ENCODE peak calls at places on chromosomes 1 and 21, in eight cellular contexts. Y is A549, S is heart left ventricle, V is transverse colon, G is gastrocnemius medialis, H is right lobe of liver, I is breast epithelium, T is tibial nerve. W is an unnamed sample.
A peak's percentile ranks its signal among the peaks of the same experiment; 100 is the strongest.

GRCh38 chr1:176241385-176242015 is 34.4 kb upstream of the COP1 start:
- DNase-seq in Y (peak; percentile 83), S (no peak), V (no peak), G (no peak), H (no peak), I (no peak), T (no peak), W (no peak)

GRCh38 chr1:183630748-183631147 is 4.8 kb downstream of the ARPC5 start:
- DNase-seq in Y (no peak), S (no peak), V (no peak), G (no peak), H (no peak), I (no peak), T (no peak), W (no peak)

GRCh38 chr21:42633858-42634257 is 19.6 kb upstream of the PDE9A start:
- DNase-seq in Y (no peak), S (no peak), V (peak; percentile 4), G (no peak), H (peak; percentile 33), I (peak; percentile 48), T (no peak), W (no peak)

GRCh38 chr1:35115459-35116383 is 36.5 kb downstream of the ZMYM1 start:
- DNase-seq in Y (no peak), S (no peak), V (no peak), G (no peak), H (no peak), I (no peak), T (no peak), W (no peak)

GRCh38 chr1:109370712-109371270 is 26.9 kb downstream of the SORT1 start:
- DNase-seq in Y (no peak), S (no peak), V (no peak), G (peak; percentile 31), H (no peak), I (no peak), T (no peak), W (no peak)

GRCh38 chr1:9311489-9311888 is 18.8 kb downstream of the SPSB1 start:
- DNase-seq in Y (no peak), S (no peak), V (no peak), G (no peak), H (no peak), I (no peak), T (no peak), W (no peak)

GRCh38 chr21:36400719-36401118 is 15.5 kb downstream of the CHAF1B start:
- DNase-seq in Y (no peak), S (no peak), V (no peak), G (no peak), H (no peak), I (no peak), T (no peak), W (no peak)

GRCh38 chr1:66778266-66778665 is 22.8 kb downstream of the INSL5 start:
- DNase-seq in Y (no peak), S (no peak), V (no peak), G (no peak), H (no peak), I (no peak), T (no peak), W (no peak)

GRCh38 chr1:229920683-229921082 is 146.4 kb upstream of the GALNT2 start:
- DNase-seq in Y (no peak), S (no peak), V (no peak), G (no peak), H (no peak), I (no peak), T (no peak), W (no peak)

GRCh38 chr21:45323487-45324380 is 36.0 kb upstream of the POFUT2 start:
- DNase-seq in Y (no peak), S (no peak), V (no peak), G (no peak), H (peak; percentile 36), I (no peak), T (no peak), W (no peak)

GRCh38 chr1:22749919-22750670 is 39.5 kb downstream of the EPHB2 start:
- DNase-seq in Y (peak; percentile 88), S (no peak), V (peak; percentile 37), G (no peak), H (no peak), I (no peak), T (no peak), W (no peak)

GRCh38 chr21:43006874-43007208 is 32.5 kb downstream of the PKNOX1 start:
- DNase-seq in Y (no peak), S (no peak), V (no peak), G (no peak), H (no peak), I (no peak), T (no peak), W (no peak)

GRCh38 chr1:115067460-115067859 is 21.8 kb downstream of the TSPAN2 start:
- DNase-seq in Y (no peak), S (no peak), V (no peak), G (no peak), H (no peak), I (no peak), T (no peak), W (no peak)

GRCh38 chr1:58398714-58399113 is 147.8 kb downstream of the OMA1 start:
- DNase-seq in Y (no peak), S (no peak), V (no peak), G (no peak), H (no peak), I (no peak), T (no peak), W (no peak)

GRCh38 chr21:43973634-43973955 is 38.5 kb upstream of the TRAPPC10 start:
- DNase-seq in Y (no peak), S (no peak), V (no peak), G (no peak), H (no peak), I (no peak), T (no peak), W (no peak)

GRCh38 chr1:110606784-110607662 is 865 bp upstream of the KCNA2 start:
- DNase-seq in Y (no peak), S (no peak), V (peak; percentile 11), G (no peak), H (no peak), I (no peak), T (no peak), W (no peak)

GRCh38 chr1:114103992-114104391 is 49.7 kb downstream of the SYT6 start:
- DNase-seq in Y (no peak), S (no peak), V (no peak), G (peak; percentile 21), H (no peak), I (no peak), T (no peak), W (no peak)

GRCh38 chr1:175845985-175846384 is 102.6 kb upstream of the TNR start:
- DNase-seq in Y (no peak), S (no peak), V (no peak), G (no peak), H (no peak), I (no peak), T (no peak), W (no peak)

GRCh38 chr1:21052034-21052433 is 124.7 kb downstream of the EIF4G3 start:
- DNase-seq in Y (no peak), S (no peak), V (no peak), G (no peak), H (no peak), I (no peak), T (no peak), W (no peak)

GRCh38 chr1:21050031-21050430 is 126.7 kb downstream of the EIF4G3 start:
- DNase-seq in Y (no peak), S (no peak), V (no peak), G (no peak), H (no peak), I (no peak), T (no peak), W (no peak)

GRCh38 chr1:21048462-21048861 is 128.2 kb downstream of the EIF4G3 start:
- DNase-seq in Y (no peak), S (no peak), V (no peak), G (no peak), H (no peak), I (no peak), T (no peak), W (no peak)

GRCh38 chr1:21046132-21046531 is 130.6 kb downstream of the EIF4G3 start:
- DNase-seq in Y (no peak), S (no peak), V (no peak), G (no peak), H (no peak), I (no peak), T (no peak), W (no peak)

GRCh38 chr1:21051177-21051576 is 125.5 kb downstream of the EIF4G3 start:
- DNase-seq in Y (no peak), S (no peak), V (no peak), G (no peak), H (no peak), I (no peak), T (no peak), W (no peak)
- H3K27ac ChIP-seq in Y (no peak overlapping the region), S (no peak overlapping the region), V (no peak overlapping the region), G (no peak overlapping the region), H (no peak overlapping the region), I (no peak overlapping the region), T (no peak overlapping the region), W (no peak overlapping the region)

GRCh38 chr1:151401125-151401788 is 1.9 kb downstream of the PSMB4 start:
- DNase-seq in Y (no peak), S (no peak), V (no peak), G (no peak), H (no peak), I (no peak), T (no peak), W (no peak)
- TF ChIP-seq POLR2A in Y (no peak), S (no peak), V (no peak), G (no peak), H (no peak), I (no peak), T (no peak), W (no peak)

DNA sequence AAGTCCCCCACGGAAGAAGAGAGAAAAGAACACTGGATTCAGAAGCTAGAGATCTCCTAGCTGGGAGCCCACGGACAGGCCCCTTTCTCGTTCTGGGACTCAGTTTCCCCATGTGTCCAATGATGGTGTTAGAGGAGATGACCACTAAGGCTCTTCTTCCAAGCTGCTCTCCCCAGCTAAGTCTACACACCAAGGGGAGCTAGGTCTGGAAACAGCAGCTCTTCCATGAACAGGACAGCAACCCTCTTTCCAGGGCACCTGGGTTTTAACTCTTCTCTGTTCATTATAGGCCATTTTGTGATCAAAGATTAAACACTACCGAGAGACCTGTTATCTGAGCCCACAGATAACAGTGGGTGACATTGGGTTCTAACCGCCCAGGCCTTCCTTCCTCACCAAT is 85.8 kb downstream of the MRPL37 start:
- DNase-seq in Y (no peak), S (no peak), V (no peak), G (no peak), H (no peak), I (no peak), T (no peak), W (no peak)
- H3K4me1 ChIP-seq in Y (peaks cover 16% of the 10 kb centered on the region), S (peaks cover 58% of the 10 kb centered on the region), V (peaks cover 59% of the 10 kb centered on the region), G (peaks cover 88% of the 10 kb centered on the region), H (peaks cover 33% of the 10 kb centered on the region), I (peaks cover 18% of the 10 kb centered on the region), T (no peaks in the 10 kb centered on the region), W (peaks cover 55% of the 10 kb centered on the region)

DNA sequence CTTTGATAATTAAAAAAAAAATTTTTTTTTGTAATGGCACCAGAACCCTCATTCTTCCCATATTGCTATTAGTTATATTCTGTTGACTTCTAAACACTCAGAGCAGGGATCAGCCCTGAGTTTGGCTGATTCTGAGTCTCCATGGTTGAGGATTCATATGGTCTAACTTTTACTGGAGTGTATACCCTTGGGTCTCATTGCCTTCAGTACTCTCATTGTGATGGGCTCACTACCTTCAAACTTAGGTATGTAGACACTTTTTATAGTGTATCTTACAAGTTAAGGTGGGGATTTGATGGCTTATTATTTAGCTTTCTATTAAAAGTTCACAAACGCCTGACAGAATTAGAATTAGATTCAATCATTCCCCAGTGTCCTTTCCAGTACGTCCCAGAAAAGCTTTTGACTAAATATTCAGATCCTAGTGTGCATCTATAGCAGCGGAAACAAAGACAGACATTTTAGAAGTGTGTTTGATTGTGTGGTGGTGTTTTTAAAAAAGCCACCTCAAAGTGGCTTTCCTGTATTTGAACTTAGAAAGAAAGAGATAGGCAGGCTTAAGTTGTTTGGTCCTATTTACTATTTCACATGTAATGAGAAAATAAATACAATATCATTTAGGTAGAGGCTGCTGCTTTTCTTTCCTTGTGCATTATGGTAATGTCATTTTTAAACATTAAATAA is 1.4 kb downstream of the MACF1 start:
- DNase-seq in Y (no peak), S (no peak), V (no peak), G (no peak), H (no peak), I (no peak), T (no peak), W (no peak)
- H3K27ac ChIP-seq in Y (peak overlapping the region; percentile 88), S (peak overlapping the region; percentile 83), V (peak overlapping the region; percentile 91), G (peak overlapping the region; percentile 82), H (peak overlapping the region; percentile 81), I (peak overlapping the region; percentile 96), T (peak overlapping the region; percentile 90), W (peak overlapping the region; percentile 79)